ENCODE peak calls at places on chromosomes 7 and 10, in four cellular contexts. C is T-helper 17 cell; K is M059J; L is activated CD8-positive, alpha-beta memory T cell treated with anti-CD3 and anti-CD28 coated beads, Interleukin-2, amount 50 U/mL, for 48 hours. O is an unnamed sample.

GRCh38 chr10:60006046-60006445 is 99.7 kb upstream of the CCDC6 start:
- DNase-seq in L (no peak), K (peak), C (no peak), O (no peak)

GRCh38 chr10:16193241-16193640 is 243.6 kb upstream of the PTER start:
- DNase-seq in C (no peak), K (no peak), L (no peak), O (no peak)

GRCh38 chr7:88835147-88835728 is 39.7 kb upstream of the TEX47 start:
- DNase-seq in C (no peak), K (peak), L (no peak), O (no peak)

GRCh38 chr7:47720141-47720906 is 138.4 kb upstream of the TNS3 start:
- DNase-seq in L (no peak), K (peak), C (no peak), O (no peak)

GRCh38 chr7:91083855-91084644 is 180.2 kb upstream of the FZD1 start:
- DNase-seq in L (no peak), C (no peak), K (peak), O (no peak)

GRCh38 chr7:10117815-10118214 is 855.9 kb upstream of the PHF14 start:
- DNase-seq in L (no peak), K (no peak), C (no peak), O (no peak)

GRCh38 chr10:16732376-16732775 is 84.8 kb downstream of the RSU1 start:
- DNase-seq in K (peak), L (no peak), C (no peak), O (no peak)

GRCh38 chr7:2621948-2622640 is 9.7 kb upstream of the TTYH3 start:
- DNase-seq in K (no peak), L (no peak), C (no peak), O (no peak)

GRCh38 chr10:101607124-101607523 is 19.0 kb downstream of the DPCD start:
- DNase-seq in C (no peak), K (no peak), L (no peak), O (no peak)

GRCh38 chr7:38215115-38215514 is 37.1 kb downstream of the STARD3NL start:
- DNase-seq in K (peak), C (no peak), L (no peak), O (no peak)

GRCh38 chr7:66699998-66700397 is 40.5 kb upstream of the RABGEF1 start:
- DNase-seq in C (no peak), L (no peak), K (no peak), O (no peak)

GRCh38 chr10:130300608-130301025 is 164.4 kb downstream of the GLRX3 start:
- DNase-seq in L (no peak), K (no peak), C (peak), O (no peak)

GRCh38 chr7:150388709-150389531 is 9.8 kb downstream of the ZNF775 start:
- DNase-seq in K (no peak), L (no peak), C (peak), O (no peak)

GRCh38 chr7:128389085-128389814 is 20.5 kb downstream of the IMPDH1 start:
- DNase-seq in C (no peak), K (no peak), L (peak), O (no peak)

GRCh38 chr10:107814865-107815487 is 650.5 kb upstream of the SORCS1 start:
- DNase-seq in L (no peak), C (no peak), K (peak), O (no peak)

GRCh38 chr7:7228472-7228871 is 46.1 kb downstream of the C1GALT1 start:
- DNase-seq in L (no peak), K (peak), C (no peak), O (no peak)

GRCh38 chr10:11863353-11864105 is 40.4 kb downstream of the PROSER2 start:
- DNase-seq in K (no peak), C (no peak), L (peak), O (peak)

GRCh38 chr7:2163565-2163964 is 69.2 kb downstream of the MAD1L1 start:
- DNase-seq in K (no peak), L (no peak), C (no peak), O (no peak)

GRCh38 chr10:113520606-113521481 is 32.0 kb upstream of the HABP2 start:
- DNase-seq in L (no peak), K (peak), C (no peak), O (no peak)

GRCh38 chr10:4450981-4451501 is 375.0 kb upstream of the AKR1E2 start:
- DNase-seq in K (peak), L (no peak), C (no peak), O (no peak)

GRCh38 chr7:44104880-44105771 is 981 bp downstream of the AEBP1 start:
- DNase-seq in K (peak), L (no peak), C (no peak), O (no peak)

GRCh38 chr7:30925913-30926312 is 14.3 kb downstream of the AQP1 start:
- DNase-seq in L (peak), C (peak), K (no peak), O (no peak)

GRCh38 chr10:98921381-98921780 is 314.3 kb downstream of the HPSE2 start:
- DNase-seq in K (no peak), L (no peak), C (no peak), O (no peak)